ENCODE peak calls at places on chromosomes 2 and 18, in five cellular contexts. G, J, Z, A and C are unnamed samples.

GRCh38 chr2:127105656-127106456 is 1.1 kb downstream of the BIN1 start:
- DNase-seq in Z (no peak), J (no peak), G (peak; percentile 80), A (no peak), C (no peak)

GRCh38 chr2:235505210-235505741 is 11.4 kb downstream of the AGAP1 start:
- DNase-seq in J (no peak), A (peak; percentile 85), Z (no peak), G (peak; percentile 53), C (peak; percentile 30)

GRCh38 chr2:39107156-39107555 is 13.7 kb downstream of the SOS1 start:
- DNase-seq in G (peak; percentile 83), J (no peak), A (no peak), Z (no peak), C (peak; percentile 18)

GRCh38 chr2:71536311-71536710 is 83.0 kb downstream of the DYSF start:
- DNase-seq in J (no peak), G (no peak), Z (no peak), A (no peak), C (no peak)

GRCh38 chr2:21715865-21716264 is 592.1 kb downstream of the TDRD15 start:
- DNase-seq in A (no peak), J (no peak), G (no peak), Z (no peak), C (no peak)

GRCh38 chr2:134306521-134306920 is 52.6 kb downstream of the MGAT5 start:
- DNase-seq in G (no peak), A (no peak), Z (no peak), J (no peak), C (no peak)

GRCh38 chr2:69344305-69344704 is 42.7 kb downstream of the GFPT1 start:
- DNase-seq in A (no peak), J (no peak), Z (no peak), G (no peak), C (no peak)

GRCh38 chr2:218375212-218375611 is 6.9 kb upstream of the SLC11A1 start:
- DNase-seq in J (no peak), Z (no peak), G (no peak), A (no peak), C (no peak)

GRCh38 chr2:8222979-8223730 is 458.7 kb upstream of the ID2 start:
- DNase-seq in A (no peak), J (no peak), Z (no peak), G (no peak), C (no peak)

GRCh38 chr18:435940-436339 is 64.6 kb downstream of the COLEC12 start:
- DNase-seq in J (no peak), Z (no peak), G (no peak), A (no peak), C (no peak)

GRCh38 chr2:37847792-37848191 is 77.3 kb upstream of the RMDN2 start:
- DNase-seq in A (no peak), Z (no peak), G (no peak), J (no peak), C (no peak)

GRCh38 chr18:54906636-54907180 is 52.6 kb downstream of the CCDC68 start:
- DNase-seq in Z (no peak), A (no peak), J (no peak), G (no peak), C (no peak)

GRCh38 chr2:65261676-65262075 is 34.0 kb downstream of the ACTR2 start:
- DNase-seq in G (no peak), J (no peak), A (no peak), Z (no peak), C (no peak)

GRCh38 chr18:50183556-50183955 is 11.4 kb downstream of the MYO5B start:
- DNase-seq in G (no peak), J (peak; percentile 46), A (peak; percentile 25), Z (no peak), C (no peak)

GRCh38 chr2:145067631-145068030 is 547.7 kb upstream of the ZEB2 start:
- DNase-seq in G (no peak), J (no peak), Z (no peak), A (no peak), C (no peak)
- TF ChIP-seq JUND in G (no peak), J (no peak), Z (no peak), A (no peak), C (no peak)

GRCh38 chr2:62691186-62691585 is 14.3 kb upstream of the EHBP1 start:
- DNase-seq in Z (no peak), A (no peak), J (no peak), G (no peak), C (no peak)

GRCh38 chr2:62685986-62686625 is 19.4 kb upstream of the EHBP1 start:
- DNase-seq in G (no peak), Z (no peak), J (no peak), A (no peak), C (no peak)

GRCh38 chr2:62692225-62692624 is 13.3 kb upstream of the EHBP1 start:
- DNase-seq in A (no peak), G (no peak), J (no peak), Z (no peak), C (no peak)

DNA sequence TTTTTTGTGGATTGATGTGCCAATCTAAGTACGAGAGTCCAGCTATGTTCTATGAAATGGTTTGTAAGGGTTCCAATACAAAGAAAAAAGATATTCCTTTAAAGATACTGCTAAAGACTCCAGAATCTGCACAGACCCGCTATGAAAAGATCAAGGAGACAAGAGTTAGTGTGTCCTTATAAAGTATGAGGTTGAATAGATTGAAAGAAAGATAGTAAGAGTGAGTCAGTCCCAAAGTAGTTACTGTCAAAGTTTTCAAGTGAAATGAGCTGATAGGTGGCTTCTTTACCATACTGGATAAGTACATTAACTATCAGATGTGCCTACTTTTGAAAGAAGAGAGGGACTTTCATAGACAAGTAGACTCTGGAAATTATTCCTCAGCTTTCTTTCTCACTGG is 17.9 kb upstream of the EHBP1 start:
- DNase-seq in G (no peak), A (no peak), Z (no peak), J (no peak), C (no peak)
- TF ChIP-seq JUND in G (peak; percentile 92), A (no peak), Z (no peak), J (no peak), C (no peak)

GRCh38 chr2:77566582-77566981 is 44.4 kb upstream of the LRRTM4 start:
- DNase-seq in Z (no peak), A (peak; percentile 68), J (no peak), G (no peak), C (no peak)
- TF ChIP-seq JUND in Z (no peak), A (peak; percentile 70), J (no peak), G (no peak), C (no peak)

DNA sequence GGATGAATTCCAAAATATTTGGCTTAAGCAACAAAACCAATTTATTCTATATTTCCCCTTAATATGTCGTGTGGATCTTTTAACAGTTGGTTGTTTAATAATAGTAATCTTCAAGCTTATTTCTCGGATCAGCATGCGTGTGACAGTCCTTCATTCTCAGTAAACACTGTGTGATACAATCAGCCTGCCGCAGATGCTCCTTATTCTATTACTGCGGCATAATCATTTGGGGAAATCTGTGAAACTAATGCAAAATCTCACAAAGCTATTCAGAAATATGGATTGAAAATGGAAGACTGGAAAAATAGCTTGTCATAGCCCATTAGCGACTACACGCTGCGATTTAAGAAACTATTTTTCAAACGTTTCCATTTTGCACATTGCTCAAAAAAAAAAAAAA is 36.9 kb downstream of the LINC00305 start:
- DNase-seq in J (no peak), G (no peak), Z (no peak), A (no peak), C (no peak)
- TF ChIP-seq JUND in J (no peak), G (no peak), Z (no peak), A (no peak), C (no peak)

GRCh38 chr18:21391074-21391673 is 149.1 kb downstream of the GREB1L start:
- DNase-seq in J (peak; percentile 89), A (no peak), G (no peak), Z (peak; percentile 35), C (no peak)
- TF ChIP-seq JUND in J (peak; percentile 81), A (no peak), G (peak; percentile 4), Z (no peak), C (no peak)

GRCh38 chr2:201980946-201981345 is 52.7 kb upstream of the FZD7 start:
- DNase-seq in A (no peak), Z (no peak), J (no peak), G (no peak), C (no peak)

GRCh38 chr2:201980389-201980821 is 53.2 kb upstream of the FZD7 start:
- DNase-seq in J (no peak), Z (peak; percentile 69), G (no peak), A (no peak), C (no peak)

GRCh38 chr2:201978333-201978732 is 55.3 kb upstream of the FZD7 start:
- DNase-seq in A (no peak), J (no peak), G (no peak), Z (peak; percentile 23), C (no peak)

GRCh38 chr2:201977651-201978050 is 56.0 kb upstream of the FZD7 start:
- DNase-seq in J (no peak), Z (no peak), G (no peak), A (no peak), C (peak; percentile 9)

GRCh38 chr2:201978988-201979387 is 54.7 kb upstream of the FZD7 start:
- DNase-seq in A (no peak), J (no peak), G (no peak), Z (no peak), C (no peak)
- TF ChIP-seq JUND in A (no peak), J (no peak), G (no peak), Z (no peak), C (no peak)

DNA sequence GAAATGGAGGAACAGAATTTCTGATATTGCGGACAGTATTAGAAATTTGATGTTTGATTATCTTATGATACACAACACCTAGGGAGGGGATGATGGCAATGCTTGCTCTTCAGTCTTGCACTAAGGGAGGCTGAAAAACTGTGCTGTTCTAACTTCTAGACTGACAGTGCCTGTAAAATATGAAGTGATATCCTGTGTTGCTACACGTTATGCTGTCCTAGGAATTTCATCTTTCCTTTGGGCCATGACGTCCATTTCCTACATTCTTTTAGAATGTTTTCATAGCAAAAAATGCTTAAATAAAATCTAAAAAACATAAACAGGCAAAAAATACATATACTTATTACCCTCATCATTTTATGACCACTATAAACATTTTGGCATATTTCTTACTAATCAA is 55.3 kb downstream of the OSBPL1A start:
- DNase-seq in Z (no peak), G (no peak), J (no peak), A (no peak), C (no peak)
- TF ChIP-seq JUND in Z (no peak), G (no peak), J (no peak), A (no peak), C (no peak)